ENCODE peak calls at places on chromosomes 4 and X, in seven cellular contexts. One of them, this sample, is unnamed.

GRCh38 chr4:150743564-150744342 is 161.8 kb downstream of the MAB21L2 start:
- DNase-seq in NCI-H510A: no peak
- DNase-seq in astrocyte of the spinal cord: no peak
- DNase-seq in endothelial cell: no peak
- DNase-seq in T-cell: no peak
- DNase-seq in lower leg skin: no peak
- DNase-seq in hypothalamus: no peak
- DNase-seq in this sample: no peak

GRCh38 chr4:8182858-8183725 is 16.0 kb upstream of the SH3TC1 start:
- DNase-seq in NCI-H510A: no peak
- DNase-seq in astrocyte of the spinal cord: peak; percentile 84
- DNase-seq in endothelial cell: no peak
- DNase-seq in T-cell: no peak
- DNase-seq in lower leg skin: peak; percentile 97
- DNase-seq in hypothalamus: no peak
- DNase-seq in this sample: no peak

GRCh38 chr4:9898596-9899345 is 117.3 kb downstream of the DRD5 start:
- DNase-seq in NCI-H510A: no peak
- DNase-seq in astrocyte of the spinal cord: no peak
- DNase-seq in endothelial cell: peak; percentile 69
- DNase-seq in T-cell: no peak
- DNase-seq in lower leg skin: peak; percentile 50
- DNase-seq in hypothalamus: no peak
- DNase-seq in this sample: no peak

GRCh38 chrX:138871739-138872138 is 160.2 kb upstream of the FGF13 start:
- DNase-seq in NCI-H510A: no peak
- DNase-seq in astrocyte of the spinal cord: no peak
- DNase-seq in endothelial cell: no peak
- DNase-seq in T-cell: no peak
- DNase-seq in lower leg skin: no peak
- DNase-seq in hypothalamus: no peak
- DNase-seq in this sample: no peak

GRCh38 chr4:15913631-15913970 is 24.9 kb downstream of the FGFBP1 start:
- DNase-seq in NCI-H510A: no peak
- DNase-seq in astrocyte of the spinal cord: peak; percentile 94
- DNase-seq in endothelial cell: no peak
- DNase-seq in T-cell: no peak
- DNase-seq in lower leg skin: no peak
- DNase-seq in hypothalamus: no peak
- DNase-seq in this sample: no peak

GRCh38 chrX:110226931-110227330 is 91.0 kb downstream of the AMMECR1 start:
- DNase-seq in NCI-H510A: no peak
- DNase-seq in astrocyte of the spinal cord: no peak
- DNase-seq in endothelial cell: no peak
- DNase-seq in T-cell: no peak
- DNase-seq in lower leg skin: no peak
- DNase-seq in hypothalamus: no peak
- DNase-seq in this sample: no peak

GRCh38 chr4:124810814-124811213 is 98.3 kb upstream of the ANKRD50 start:
- DNase-seq in NCI-H510A: no peak
- DNase-seq in astrocyte of the spinal cord: peak; percentile 9
- DNase-seq in endothelial cell: no peak
- DNase-seq in T-cell: no peak
- DNase-seq in lower leg skin: no peak
- DNase-seq in hypothalamus: no peak
- DNase-seq in this sample: no peak

GRCh38 chr4:149164282-149164681 is 651.4 kb downstream of the IQCM start:
- DNase-seq in NCI-H510A: no peak
- DNase-seq in astrocyte of the spinal cord: peak; percentile 64
- DNase-seq in endothelial cell: no peak
- DNase-seq in T-cell: no peak
- DNase-seq in lower leg skin: no peak
- DNase-seq in hypothalamus: no peak
- DNase-seq in this sample: no peak

GRCh38 chr4:182384496-182385155 is 141.4 kb downstream of the TENM3 start:
- DNase-seq in NCI-H510A: no peak
- DNase-seq in astrocyte of the spinal cord: peak; percentile 45
- DNase-seq in endothelial cell: no peak
- DNase-seq in T-cell: no peak
- DNase-seq in lower leg skin: no peak
- DNase-seq in hypothalamus: no peak
- DNase-seq in this sample: no peak

GRCh38 chr4:139844057-139844456 is 178.4 kb downstream of the MGST2 start:
- DNase-seq in NCI-H510A: no peak
- DNase-seq in astrocyte of the spinal cord: no peak
- DNase-seq in endothelial cell: no peak
- DNase-seq in T-cell: no peak
- DNase-seq in lower leg skin: no peak
- DNase-seq in hypothalamus: no peak
- DNase-seq in this sample: no peak

GRCh38 chr4:109676886-109677285 is 26.4 kb downstream of the CASP6 start:
- DNase-seq in NCI-H510A: no peak
- DNase-seq in astrocyte of the spinal cord: no peak
- DNase-seq in endothelial cell: no peak
- DNase-seq in T-cell: no peak
- DNase-seq in lower leg skin: no peak
- DNase-seq in hypothalamus: no peak
- DNase-seq in this sample: no peak

GRCh38 chrX:17595456-17596035 is 141.7 kb upstream of the SCML1 start:
- DNase-seq in NCI-H510A: no peak
- DNase-seq in astrocyte of the spinal cord: peak; percentile 78
- DNase-seq in endothelial cell: no peak
- DNase-seq in T-cell: no peak
- DNase-seq in lower leg skin: no peak
- DNase-seq in hypothalamus: no peak
- DNase-seq in this sample: no peak

GRCh38 chr4:153497988-153498967 is 32.1 kb downstream of the TMEM131L start:
- DNase-seq in NCI-H510A: no peak
- DNase-seq in astrocyte of the spinal cord: peak; percentile 14
- DNase-seq in endothelial cell: no peak
- DNase-seq in T-cell: no peak
- DNase-seq in lower leg skin: no peak
- DNase-seq in hypothalamus: no peak
- DNase-seq in this sample: no peak

GRCh38 chr4:130026185-130026584 is 930.2 kb downstream of the C4orf33 start:
- DNase-seq in NCI-H510A: peak; percentile 55
- DNase-seq in astrocyte of the spinal cord: no peak
- DNase-seq in endothelial cell: no peak
- DNase-seq in T-cell: no peak
- DNase-seq in lower leg skin: no peak
- DNase-seq in hypothalamus: no peak
- DNase-seq in this sample: no peak

GRCh38 chr4:63379750-63380522 is 1029.3 kb downstream of the TECRL start:
- DNase-seq in NCI-H510A: no peak
- DNase-seq in astrocyte of the spinal cord: no peak
- DNase-seq in endothelial cell: no peak
- DNase-seq in T-cell: no peak
- DNase-seq in lower leg skin: no peak
- DNase-seq in hypothalamus: no peak
- DNase-seq in this sample: no peak

GRCh38 chr4:86818845-86819244 is 30.3 kb downstream of the SLC10A6 start:
- DNase-seq in NCI-H510A: no peak
- DNase-seq in astrocyte of the spinal cord: no peak
- DNase-seq in endothelial cell: no peak
- DNase-seq in T-cell: no peak
- DNase-seq in lower leg skin: no peak
- DNase-seq in hypothalamus: no peak
- DNase-seq in this sample: no peak

GRCh38 chrX:45191383-45191782 is 9.3 kb downstream of the DIPK2B start:
- DNase-seq in NCI-H510A: no peak
- DNase-seq in astrocyte of the spinal cord: no peak
- DNase-seq in endothelial cell: no peak
- DNase-seq in T-cell: no peak
- DNase-seq in lower leg skin: no peak
- DNase-seq in hypothalamus: no peak
- DNase-seq in this sample: no peak

GRCh38 chr4:154073107-154073817 is 284.4 kb upstream of the SFRP2 start:
- DNase-seq in NCI-H510A: no peak
- DNase-seq in astrocyte of the spinal cord: peak; percentile 69
- DNase-seq in endothelial cell: no peak
- DNase-seq in T-cell: no peak
- DNase-seq in lower leg skin: no peak
- DNase-seq in hypothalamus: no peak
- DNase-seq in this sample: no peak

GRCh38 chr4:54971474-54971950 is 153.9 kb downstream of the KDR start:
- DNase-seq in NCI-H510A: peak; percentile 23
- DNase-seq in astrocyte of the spinal cord: peak; percentile 74
- DNase-seq in endothelial cell: peak; percentile 38
- DNase-seq in T-cell: no peak
- DNase-seq in lower leg skin: no peak
- DNase-seq in hypothalamus: no peak
- DNase-seq in this sample: peak; percentile 15

GRCh38 chrX:15694968-15695451 is 30.4 kb upstream of the CLTRN start:
- DNase-seq in NCI-H510A: no peak
- DNase-seq in astrocyte of the spinal cord: no peak
- DNase-seq in endothelial cell: no peak
- DNase-seq in T-cell: no peak
- DNase-seq in lower leg skin: no peak
- DNase-seq in hypothalamus: no peak
- DNase-seq in this sample: no peak

GRCh38 chr4:2700031-2700430 is 56.1 kb downstream of the TNIP2 start:
- DNase-seq in NCI-H510A: no peak
- DNase-seq in astrocyte of the spinal cord: no peak
- DNase-seq in endothelial cell: no peak
- DNase-seq in T-cell: no peak
- DNase-seq in lower leg skin: peak; percentile 70
- DNase-seq in hypothalamus: no peak
- DNase-seq in this sample: no peak

GRCh38 chrX:24347871-24348270 is 12.6 kb upstream of the SUPT20HL1 start:
- DNase-seq in NCI-H510A: no peak
- DNase-seq in astrocyte of the spinal cord: no peak
- DNase-seq in endothelial cell: no peak
- DNase-seq in T-cell: no peak
- DNase-seq in lower leg skin: no peak
- DNase-seq in hypothalamus: no peak
- DNase-seq in this sample: no peak

GRCh38 chr4:1748465-1748995 is 27.2 kb downstream of the TACC3 start:
- DNase-seq in NCI-H510A: peak; percentile 56
- DNase-seq in astrocyte of the spinal cord: peak; percentile 58
- DNase-seq in endothelial cell: peak; percentile 94
- DNase-seq in T-cell: peak; percentile 54
- DNase-seq in lower leg skin: peak; percentile 93
- DNase-seq in hypothalamus: peak; percentile 41
- DNase-seq in this sample: peak; percentile 61

GRCh38 chr4:146244496-146244895 is 30.2 kb downstream of the REELD1 start:
- DNase-seq in NCI-H510A: no peak
- DNase-seq in astrocyte of the spinal cord: no peak
- DNase-seq in endothelial cell: no peak
- DNase-seq in T-cell: no peak
- DNase-seq in lower leg skin: no peak
- DNase-seq in hypothalamus: no peak
- DNase-seq in this sample: no peak

GRCh38 chr4:25925486-25926201 is 11.6 kb downstream of the SMIM20 start:
- DNase-seq in NCI-H510A: no peak
- DNase-seq in astrocyte of the spinal cord: peak; percentile 33
- DNase-seq in endothelial cell: peak; percentile 64
- DNase-seq in T-cell: no peak
- DNase-seq in lower leg skin: no peak
- DNase-seq in hypothalamus: no peak
- DNase-seq in this sample: no peak

GRCh38 chrX:24154490-24155034 is 5.0 kb downstream of the ZFX start:
- DNase-seq in NCI-H510A: no peak
- DNase-seq in astrocyte of the spinal cord: no peak
- DNase-seq in endothelial cell: no peak
- DNase-seq in T-cell: no peak
- DNase-seq in lower leg skin: no peak
- DNase-seq in hypothalamus: no peak
- DNase-seq in this sample: no peak

GRCh38 chrX:138026211-138026610 is 460.3 kb downstream of the ZIC3 start:
- DNase-seq in NCI-H510A: no peak
- DNase-seq in astrocyte of the spinal cord: peak; percentile 14
- DNase-seq in endothelial cell: no peak
- DNase-seq in T-cell: no peak
- DNase-seq in lower leg skin: no peak
- DNase-seq in hypothalamus: no peak
- DNase-seq in this sample: no peak

GRCh38 chr4:6989331-6989923 is 53.7 kb upstream of the TADA2B start:
- DNase-seq in NCI-H510A: no peak
- DNase-seq in astrocyte of the spinal cord: no peak
- DNase-seq in endothelial cell: no peak
- DNase-seq in T-cell: no peak
- DNase-seq in lower leg skin: peak; percentile 83
- DNase-seq in hypothalamus: no peak
- DNase-seq in this sample: no peak

GRCh38 chrX:150032742-150033141 is 94.5 kb upstream of the EOLA2 start:
- DNase-seq in NCI-H510A: no peak
- DNase-seq in astrocyte of the spinal cord: peak; percentile 64
- DNase-seq in endothelial cell: no peak
- DNase-seq in T-cell: no peak
- DNase-seq in lower leg skin: no peak
- DNase-seq in hypothalamus: no peak
- DNase-seq in this sample: no peak

GRCh38 chr4:183602444-183603102 is 56.4 kb downstream of the RWDD4 start:
- DNase-seq in NCI-H510A: no peak
- DNase-seq in astrocyte of the spinal cord: no peak
- DNase-seq in endothelial cell: no peak
- DNase-seq in T-cell: no peak
- DNase-seq in lower leg skin: no peak
- DNase-seq in hypothalamus: no peak
- DNase-seq in this sample: no peak

GRCh38 chrX:48794993-48795501 is 6.8 kb upstream of the HDAC6 start:
- DNase-seq in NCI-H510A: no peak
- DNase-seq in astrocyte of the spinal cord: peak; percentile 39
- DNase-seq in endothelial cell: no peak
- DNase-seq in T-cell: no peak
- DNase-seq in lower leg skin: peak; percentile 71
- DNase-seq in hypothalamus: no peak
- DNase-seq in this sample: no peak

This sample was measured in immature natural killer cell.